ENCODE peak calls at places on chromosomes 6 and 20, in eight cellular contexts. V is Right ventricle myocardium inferior; H is NCI-H510A treated with DMSO at 0.1 percent for 48 hours; P is WERI-Rb-1; J is activated CD8-positive, alpha-beta memory T cell treated with anti-CD3 and anti-CD28 coated beads for 24 hours; S is activated T-cell treated with anti-CD3 and anti-CD28 coated beads, Interleukin-2, amount 50 U/mL, for 72 hours; M is stimulated activated CD4-positive, alpha-beta T cell treated with anti-CD3 and anti-CD28 coated beads, Interleukin-12 subunit alpha, Interleukin-12 subunit beta, amount 100 ng/mL, for 24 hours; F is D341Med. W is an unnamed sample.

GRCh38 chr6:38067263-38067980 is 247.9 kb downstream of the ZFAND3 start:
- DNase-seq in V (no peak), H (peak; percentile 67), P (no peak), J (no peak), S (no peak), M (no peak), F (no peak), W (no peak)

GRCh38 chr6:109713097-109713496 is 22.0 kb downstream of the FIG4 start:
- DNase-seq in V (peak; percentile 58), H (no peak), P (no peak), J (no peak), S (peak; percentile 21), M (no peak), F (no peak), W (no peak)

GRCh38 chr20:51193066-51193772 is 170.3 kb upstream of the KCNG1 start:
- DNase-seq in V (no peak), H (no peak), P (no peak), J (no peak), S (no peak), M (no peak), F (no peak), W (no peak)

GRCh38 chr6:84615987-84616386 is 148.4 kb downstream of the TBX18 start:
- DNase-seq in V (no peak), H (no peak), P (no peak), J (no peak), S (no peak), M (no peak), F (no peak), W (no peak)

GRCh38 chr6:165767228-165767627 is 104.2 kb upstream of the PDE10A start:
- DNase-seq in V (no peak), H (no peak), P (no peak), J (no peak), S (no peak), M (no peak), F (no peak), W (no peak)

GRCh38 chr20:23606652-23607049 is 934 bp upstream of the CST9 start:
- DNase-seq in V (peak; percentile 83), H (peak; percentile 64), P (peak; percentile 83), J (peak; percentile 86), S (peak; percentile 72), M (peak; percentile 66), F (peak; percentile 86), W (peak; percentile 86)

GRCh38 chr6:21891065-21891464 is 297.5 kb downstream of the SOX4 start:
- DNase-seq in V (no peak), H (no peak), P (no peak), J (no peak), S (no peak), M (no peak), F (no peak), W (no peak)

GRCh38 chr6:82954937-82955577 is 110.6 kb downstream of the UBE3D start:
- DNase-seq in V (no peak), H (no peak), P (no peak), J (no peak), S (no peak), M (no peak), F (no peak), W (no peak)

GRCh38 chr6:166774292-166774691 is 147.2 kb upstream of the RPS6KA2 start:
- DNase-seq in V (no peak), H (no peak), P (no peak), J (no peak), S (no peak), M (no peak), F (no peak), W (no peak)

GRCh38 chr20:62219992-62220665 is at the start of gene HRH3:
- DNase-seq in V (no peak), H (peak; percentile 36), P (peak; percentile 52), J (peak; percentile 79), S (peak; percentile 45), M (no peak), F (peak; percentile 97), W (peak; percentile 73)

GRCh38 chr6:154703094-154703493 is 30.1 kb upstream of the SCAF8 start:
- DNase-seq in V (no peak), H (no peak), P (no peak), J (no peak), S (no peak), M (no peak), F (no peak), W (no peak)